ENCODE peak calls at places on chromosomes 6 and 20, in nine cellular contexts. One of them, this sample, is unnamed.

GRCh38 chr6:41706876-41707564 is 28.4 kb downstream of the TFEB start:
- DNase-seq in GM10248: no peak
- DNase-seq in naive thymus-derived CD4-positive, alpha-beta T cell: no peak
- DNase-seq in T-helper 17 cell: no peak
- DNase-seq in nucleus accumbens: peak; percentile 39
- DNase-seq in CD4-positive, alpha-beta memory T cell: no peak
- DNase-seq in effector memory CD8-positive, alpha-beta T cell: no peak
- DNase-seq in iris pigment epithelial cell: peak; percentile 72
- DNase-seq in heart left ventricle: peak; percentile 33
- DNase-seq in this sample: no peak

GRCh38 chr20:12276011-12276673 is 358.4 kb downstream of the BTBD3 start:
- DNase-seq in heart left ventricle: no peak
- DNase-seq in T-helper 17 cell: no peak
- DNase-seq in CD4-positive, alpha-beta memory T cell: no peak
- DNase-seq in naive thymus-derived CD4-positive, alpha-beta T cell: no peak
- DNase-seq in effector memory CD8-positive, alpha-beta T cell: no peak
- DNase-seq in GM10248: no peak
- DNase-seq in iris pigment epithelial cell: no peak
- DNase-seq in nucleus accumbens: no peak
- DNase-seq in this sample: no peak

GRCh38 chr6:44730771-44731391 is 343.4 kb downstream of the CDC5L start:
- DNase-seq in nucleus accumbens: no peak
- DNase-seq in effector memory CD8-positive, alpha-beta T cell: no peak
- DNase-seq in naive thymus-derived CD4-positive, alpha-beta T cell: no peak
- DNase-seq in CD4-positive, alpha-beta memory T cell: no peak
- DNase-seq in iris pigment epithelial cell: peak; percentile 76
- DNase-seq in GM10248: no peak
- DNase-seq in heart left ventricle: no peak
- DNase-seq in T-helper 17 cell: no peak
- DNase-seq in this sample: no peak

GRCh38 chr6:113219783-113220182 is 637.4 kb upstream of the MARCKS start:
- DNase-seq in iris pigment epithelial cell: no peak
- DNase-seq in naive thymus-derived CD4-positive, alpha-beta T cell: no peak
- DNase-seq in GM10248: no peak
- DNase-seq in nucleus accumbens: no peak
- DNase-seq in T-helper 17 cell: no peak
- DNase-seq in effector memory CD8-positive, alpha-beta T cell: no peak
- DNase-seq in CD4-positive, alpha-beta memory T cell: no peak
- DNase-seq in heart left ventricle: no peak
- DNase-seq in this sample: no peak

GRCh38 chr6:20870493-20870892 is 336.2 kb downstream of the CDKAL1 start:
- DNase-seq in T-helper 17 cell: no peak
- DNase-seq in CD4-positive, alpha-beta memory T cell: no peak
- DNase-seq in naive thymus-derived CD4-positive, alpha-beta T cell: no peak
- DNase-seq in nucleus accumbens: no peak
- DNase-seq in effector memory CD8-positive, alpha-beta T cell: no peak
- DNase-seq in GM10248: no peak
- DNase-seq in heart left ventricle: no peak
- DNase-seq in iris pigment epithelial cell: no peak
- DNase-seq in this sample: no peak

GRCh38 chr6:50842861-50843384 is 24.3 kb downstream of the TFAP2B start:
- DNase-seq in iris pigment epithelial cell: peak; percentile 21
- DNase-seq in nucleus accumbens: no peak
- DNase-seq in T-helper 17 cell: no peak
- DNase-seq in GM10248: no peak
- DNase-seq in effector memory CD8-positive, alpha-beta T cell: no peak
- DNase-seq in heart left ventricle: no peak
- DNase-seq in naive thymus-derived CD4-positive, alpha-beta T cell: no peak
- DNase-seq in CD4-positive, alpha-beta memory T cell: no peak
- DNase-seq in this sample: no peak

GRCh38 chr20:58825450-58825849 is 25.3 kb downstream of the GNAS-AS1 start:
- DNase-seq in T-helper 17 cell: no peak
- DNase-seq in CD4-positive, alpha-beta memory T cell: no peak
- DNase-seq in effector memory CD8-positive, alpha-beta T cell: no peak
- DNase-seq in GM10248: no peak
- DNase-seq in heart left ventricle: no peak
- DNase-seq in iris pigment epithelial cell: no peak
- DNase-seq in naive thymus-derived CD4-positive, alpha-beta T cell: no peak
- DNase-seq in nucleus accumbens: no peak
- DNase-seq in this sample: no peak

GRCh38 chr6:85450578-85450884 is 648 bp downstream of the NT5E start:
- DNase-seq in naive thymus-derived CD4-positive, alpha-beta T cell: no peak
- DNase-seq in GM10248: peak; percentile 30
- DNase-seq in heart left ventricle: no peak
- DNase-seq in nucleus accumbens: no peak
- DNase-seq in effector memory CD8-positive, alpha-beta T cell: no peak
- DNase-seq in iris pigment epithelial cell: no peak
- DNase-seq in CD4-positive, alpha-beta memory T cell: no peak
- DNase-seq in T-helper 17 cell: no peak
- DNase-seq in this sample: no peak

GRCh38 chr20:24981750-24982149 is 10.8 kb downstream of the APMAP start:
- DNase-seq in CD4-positive, alpha-beta memory T cell: no peak
- DNase-seq in naive thymus-derived CD4-positive, alpha-beta T cell: no peak
- DNase-seq in iris pigment epithelial cell: no peak
- DNase-seq in GM10248: no peak
- DNase-seq in nucleus accumbens: no peak
- DNase-seq in effector memory CD8-positive, alpha-beta T cell: no peak
- DNase-seq in heart left ventricle: peak; percentile 79
- DNase-seq in T-helper 17 cell: no peak
- DNase-seq in this sample: no peak